ENCODE peak calls at places on chromosomes 16 and 17, in six cellular contexts. One of them, this sample, is unnamed.
A peak's percentile ranks its signal among the peaks of the same experiment; 100 is the strongest.

GRCh38 chr16:75244844-75245758 is 6.3 kb downstream of the BCAR1 start:
- DNase-seq in progenitor cell of endocrine pancreas: no peak
- DNase-seq in activated naive CD4-positive, alpha-beta T cell treated with anti-CD3 and anti-CD28 coated beads for 36 hours: no peak
- DNase-seq in stimulated activated CD4-positive, alpha-beta T cell treated with anti-CD3 and anti-CD28 coated beads, TNF-alpha, amount 100 ng/mL, for 24 hours: no peak
- DNase-seq in sciatic nerve: peak; percentile 85
- DNase-seq in mucosa of gallbladder: peak; percentile 93
- DNase-seq in this sample: peak; percentile 86

GRCh38 chr17:70552230-70552981 is 383.1 kb downstream of the KCNJ2 start:
- DNase-seq in progenitor cell of endocrine pancreas: no peak
- DNase-seq in activated naive CD4-positive, alpha-beta T cell treated with anti-CD3 and anti-CD28 coated beads for 36 hours: no peak
- DNase-seq in stimulated activated CD4-positive, alpha-beta T cell treated with anti-CD3 and anti-CD28 coated beads, TNF-alpha, amount 100 ng/mL, for 24 hours: no peak
- DNase-seq in sciatic nerve: no peak
- DNase-seq in mucosa of gallbladder: no peak
- DNase-seq in this sample: peak; percentile 11

GRCh38 chr16:49019826-49020401 is 261.7 kb downstream of the CBLN1 start:
- DNase-seq in progenitor cell of endocrine pancreas: no peak
- DNase-seq in activated naive CD4-positive, alpha-beta T cell treated with anti-CD3 and anti-CD28 coated beads for 36 hours: no peak
- DNase-seq in stimulated activated CD4-positive, alpha-beta T cell treated with anti-CD3 and anti-CD28 coated beads, TNF-alpha, amount 100 ng/mL, for 24 hours: no peak
- DNase-seq in sciatic nerve: no peak
- DNase-seq in mucosa of gallbladder: no peak
- DNase-seq in this sample: no peak

GRCh38 chr16:67084345-67085028 is 25.3 kb upstream of the PHAF1 start:
- DNase-seq in progenitor cell of endocrine pancreas: no peak
- DNase-seq in activated naive CD4-positive, alpha-beta T cell treated with anti-CD3 and anti-CD28 coated beads for 36 hours: no peak
- DNase-seq in stimulated activated CD4-positive, alpha-beta T cell treated with anti-CD3 and anti-CD28 coated beads, TNF-alpha, amount 100 ng/mL, for 24 hours: no peak
- DNase-seq in sciatic nerve: no peak
- DNase-seq in mucosa of gallbladder: no peak
- DNase-seq in this sample: no peak

GRCh38 chr17:8900626-8901585 is 33.4 kb upstream of the PIK3R6 start:
- DNase-seq in progenitor cell of endocrine pancreas: no peak
- DNase-seq in activated naive CD4-positive, alpha-beta T cell treated with anti-CD3 and anti-CD28 coated beads for 36 hours: peak; percentile 58
- DNase-seq in stimulated activated CD4-positive, alpha-beta T cell treated with anti-CD3 and anti-CD28 coated beads, TNF-alpha, amount 100 ng/mL, for 24 hours: no peak
- DNase-seq in sciatic nerve: no peak
- DNase-seq in mucosa of gallbladder: no peak
- DNase-seq in this sample: no peak

GRCh38 chr17:8320990-8321389 is 10.9 kb downstream of the ARHGEF15 start:
- DNase-seq in progenitor cell of endocrine pancreas: no peak
- DNase-seq in activated naive CD4-positive, alpha-beta T cell treated with anti-CD3 and anti-CD28 coated beads for 36 hours: no peak
- DNase-seq in stimulated activated CD4-positive, alpha-beta T cell treated with anti-CD3 and anti-CD28 coated beads, TNF-alpha, amount 100 ng/mL, for 24 hours: no peak
- DNase-seq in sciatic nerve: no peak
- DNase-seq in mucosa of gallbladder: no peak
- DNase-seq in this sample: no peak

GRCh38 chr17:4881761-4882555 is 17.4 kb upstream of the C17orf107 start:
- DNase-seq in progenitor cell of endocrine pancreas: peak; percentile 57
- DNase-seq in activated naive CD4-positive, alpha-beta T cell treated with anti-CD3 and anti-CD28 coated beads for 36 hours: peak; percentile 79
- DNase-seq in stimulated activated CD4-positive, alpha-beta T cell treated with anti-CD3 and anti-CD28 coated beads, TNF-alpha, amount 100 ng/mL, for 24 hours: peak; percentile 57
- DNase-seq in sciatic nerve: peak; percentile 76
- DNase-seq in mucosa of gallbladder: peak; percentile 52
- DNase-seq in this sample: no peak

GRCh38 chr16:87410530-87410929 is 18.4 kb downstream of the MAP1LC3B start:
- DNase-seq in progenitor cell of endocrine pancreas: no peak
- DNase-seq in activated naive CD4-positive, alpha-beta T cell treated with anti-CD3 and anti-CD28 coated beads for 36 hours: no peak
- DNase-seq in stimulated activated CD4-positive, alpha-beta T cell treated with anti-CD3 and anti-CD28 coated beads, TNF-alpha, amount 100 ng/mL, for 24 hours: no peak
- DNase-seq in sciatic nerve: no peak
- DNase-seq in mucosa of gallbladder: no peak
- DNase-seq in this sample: no peak

GRCh38 chr16:75003931-75004330 is 5.1 kb downstream of the ZNRF1 start:
- DNase-seq in progenitor cell of endocrine pancreas: no peak
- DNase-seq in activated naive CD4-positive, alpha-beta T cell treated with anti-CD3 and anti-CD28 coated beads for 36 hours: no peak
- DNase-seq in stimulated activated CD4-positive, alpha-beta T cell treated with anti-CD3 and anti-CD28 coated beads, TNF-alpha, amount 100 ng/mL, for 24 hours: no peak
- DNase-seq in sciatic nerve: no peak
- DNase-seq in mucosa of gallbladder: no peak
- DNase-seq in this sample: no peak

GRCh38 chr17:82648761-82649474 is 674 bp upstream of the WDR45B start:
- DNase-seq in progenitor cell of endocrine pancreas: peak; percentile 31
- DNase-seq in activated naive CD4-positive, alpha-beta T cell treated with anti-CD3 and anti-CD28 coated beads for 36 hours: no peak
- DNase-seq in stimulated activated CD4-positive, alpha-beta T cell treated with anti-CD3 and anti-CD28 coated beads, TNF-alpha, amount 100 ng/mL, for 24 hours: no peak
- DNase-seq in sciatic nerve: peak; percentile 85
- DNase-seq in mucosa of gallbladder: peak; percentile 48
- DNase-seq in this sample: no peak

GRCh38 chr16:24721830-24722238 is 7.6 kb upstream of the TNRC6A start:
- DNase-seq in progenitor cell of endocrine pancreas: no peak
- DNase-seq in activated naive CD4-positive, alpha-beta T cell treated with anti-CD3 and anti-CD28 coated beads for 36 hours: peak; percentile 78
- DNase-seq in stimulated activated CD4-positive, alpha-beta T cell treated with anti-CD3 and anti-CD28 coated beads, TNF-alpha, amount 100 ng/mL, for 24 hours: peak; percentile 56
- DNase-seq in sciatic nerve: no peak
- DNase-seq in mucosa of gallbladder: no peak
- DNase-seq in this sample: no peak

GRCh38 chr17:7215136-7215638 is 4.4 kb downstream of the DLG4 start:
- DNase-seq in progenitor cell of endocrine pancreas: no peak
- DNase-seq in activated naive CD4-positive, alpha-beta T cell treated with anti-CD3 and anti-CD28 coated beads for 36 hours: no peak
- DNase-seq in stimulated activated CD4-positive, alpha-beta T cell treated with anti-CD3 and anti-CD28 coated beads, TNF-alpha, amount 100 ng/mL, for 24 hours: no peak
- DNase-seq in sciatic nerve: no peak
- DNase-seq in mucosa of gallbladder: no peak
- DNase-seq in this sample: no peak

GRCh38 chr17:39261286-39261685 is 35.5 kb upstream of the STAC2 start:
- DNase-seq in progenitor cell of endocrine pancreas: no peak
- DNase-seq in activated naive CD4-positive, alpha-beta T cell treated with anti-CD3 and anti-CD28 coated beads for 36 hours: peak; percentile 42
- DNase-seq in stimulated activated CD4-positive, alpha-beta T cell treated with anti-CD3 and anti-CD28 coated beads, TNF-alpha, amount 100 ng/mL, for 24 hours: peak; percentile 32
- DNase-seq in sciatic nerve: no peak
- DNase-seq in mucosa of gallbladder: no peak
- DNase-seq in this sample: no peak

GRCh38 chr16:26598061-26598460 is 468.7 kb upstream of the C16orf82 start:
- DNase-seq in progenitor cell of endocrine pancreas: no peak
- DNase-seq in activated naive CD4-positive, alpha-beta T cell treated with anti-CD3 and anti-CD28 coated beads for 36 hours: peak; percentile 86
- DNase-seq in stimulated activated CD4-positive, alpha-beta T cell treated with anti-CD3 and anti-CD28 coated beads, TNF-alpha, amount 100 ng/mL, for 24 hours: peak; percentile 66
- DNase-seq in sciatic nerve: no peak
- DNase-seq in mucosa of gallbladder: no peak
- DNase-seq in this sample: no peak

This sample was measured in AG09309.